ENCODE peak calls at places on chromosomes 4 and X, in seven cellular contexts. One of them, this sample, is unnamed.

GRCh38 chr4:149296503-149296902 is 519.1 kb downstream of the IQCM start:
- DNase-seq in HepG2: no peak
- DNase-seq in SK-N-SH: no peak
- DNase-seq in HCT116: no peak
- DNase-seq in K562: no peak
- DNase-seq in H1: no peak
- DNase-seq in GM12878: no peak
- DNase-seq in this sample: no peak

GRCh38 chrX:155819966-155820491 is 61.1 kb upstream of the VAMP7 start:
- DNase-seq in H1: peak; percentile 56
- DNase-seq in HepG2: peak; percentile 49
- DNase-seq in K562: peak; percentile 80
- DNase-seq in SK-N-SH: peak; percentile 49
- DNase-seq in GM12878: peak; percentile 11
- DNase-seq in HCT116: peak; percentile 75
- DNase-seq in this sample: peak; percentile 85

GRCh38 chrX:79511799-79512198 is 144.7 kb upstream of the ITM2A start:
- DNase-seq in H1: no peak
- DNase-seq in K562: no peak
- DNase-seq in HepG2: no peak
- DNase-seq in GM12878: no peak
- DNase-seq in SK-N-SH: no peak
- DNase-seq in HCT116: no peak
- DNase-seq in this sample: no peak

GRCh38 chr4:117777721-117778120 is 256.6 kb upstream of the NDST3 start:
- DNase-seq in SK-N-SH: no peak
- DNase-seq in HepG2: no peak
- DNase-seq in GM12878: no peak
- DNase-seq in K562: no peak
- DNase-seq in H1: no peak
- DNase-seq in HCT116: no peak
- DNase-seq in this sample: no peak

GRCh38 chr4:169098054-169098896 is 88.2 kb upstream of the CBR4 start:
- DNase-seq in K562: peak; percentile 7
- DNase-seq in SK-N-SH: no peak
- DNase-seq in H1: no peak
- DNase-seq in GM12878: peak; percentile 61
- DNase-seq in HCT116: no peak
- DNase-seq in HepG2: no peak
- DNase-seq in this sample: no peak

GRCh38 chrX:15564981-15565579 is 35.7 kb downstream of the ACE2 start:
- DNase-seq in HepG2: peak; percentile 20
- DNase-seq in GM12878: peak; percentile 9
- DNase-seq in H1: peak; percentile 3
- DNase-seq in K562: peak; percentile 78
- DNase-seq in SK-N-SH: peak; percentile 27
- DNase-seq in HCT116: peak; percentile 53
- DNase-seq in this sample: peak; percentile 7

GRCh38 chrX:142068365-142068764 is 136.7 kb downstream of the MAGEC2 start:
- DNase-seq in GM12878: no peak
- DNase-seq in HepG2: no peak
- DNase-seq in HCT116: no peak
- DNase-seq in K562: no peak
- DNase-seq in SK-N-SH: no peak
- DNase-seq in H1: no peak
- DNase-seq in this sample: no peak

GRCh38 chr4:76955187-76955586 is 5.6 kb downstream of the SEPTIN11 start:
- DNase-seq in HCT116: no peak
- DNase-seq in H1: no peak
- DNase-seq in GM12878: no peak
- DNase-seq in SK-N-SH: no peak
- DNase-seq in HepG2: no peak
- DNase-seq in K562: no peak
- DNase-seq in this sample: no peak

GRCh38 chr4:83708500-83709175 is 172.7 kb downstream of the GPAT3 start:
- DNase-seq in K562: no peak
- DNase-seq in HCT116: no peak
- DNase-seq in GM12878: no peak
- DNase-seq in HepG2: no peak
- DNase-seq in SK-N-SH: no peak
- DNase-seq in H1: peak; percentile 5
- DNase-seq in this sample: no peak

GRCh38 chr4:168852387-168852786 is 157.7 kb downstream of the CBR4 start:
- DNase-seq in K562: no peak
- DNase-seq in H1: no peak
- DNase-seq in HepG2: no peak
- DNase-seq in GM12878: no peak
- DNase-seq in HCT116: no peak
- DNase-seq in SK-N-SH: no peak
- DNase-seq in this sample: no peak

GRCh38 chr4:151584101-151584500 is 175.1 kb downstream of the FHIP1A start:
- DNase-seq in K562: no peak
- DNase-seq in H1: no peak
- DNase-seq in HepG2: no peak
- DNase-seq in GM12878: no peak
- DNase-seq in SK-N-SH: no peak
- DNase-seq in HCT116: no peak
- DNase-seq in this sample: no peak

GRCh38 chr4:127776620-127777019 is 5.5 kb upstream of the HSPA4L start:
- DNase-seq in K562: no peak
- DNase-seq in HCT116: no peak
- DNase-seq in HepG2: peak; percentile 10
- DNase-seq in H1: no peak
- DNase-seq in SK-N-SH: no peak
- DNase-seq in GM12878: no peak
- DNase-seq in this sample: no peak

GRCh38 chr4:133320576-133321170 is 171.6 kb downstream of the PCDH10 start:
- DNase-seq in GM12878: no peak
- DNase-seq in HCT116: peak; percentile 33
- DNase-seq in K562: peak; percentile 25
- DNase-seq in HepG2: peak; percentile 26
- DNase-seq in H1: no peak
- DNase-seq in SK-N-SH: peak; percentile 27
- DNase-seq in this sample: peak; percentile 57

GRCh38 chr4:6906046-6906445 is 3.6 kb upstream of the TBC1D14 start:
- DNase-seq in H1: no peak
- DNase-seq in HCT116: no peak
- DNase-seq in K562: no peak
- DNase-seq in HepG2: no peak
- DNase-seq in SK-N-SH: no peak
- DNase-seq in GM12878: no peak
- DNase-seq in this sample: no peak

GRCh38 chrX:155026727-155027508 is at the start of gene FUNDC2:
- DNase-seq in H1: peak; percentile 46
- DNase-seq in HepG2: peak; percentile 87
- DNase-seq in HCT116: peak; percentile 86
- DNase-seq in SK-N-SH: peak; percentile 91
- DNase-seq in K562: peak; percentile 97
- DNase-seq in GM12878: peak; percentile 80
- DNase-seq in this sample: peak; percentile 95

GRCh38 chr4:65450899-65451298 is 219.4 kb downstream of the EPHA5 start:
- DNase-seq in K562: no peak
- DNase-seq in GM12878: no peak
- DNase-seq in H1: no peak
- DNase-seq in HCT116: no peak
- DNase-seq in SK-N-SH: no peak
- DNase-seq in HepG2: no peak
- DNase-seq in this sample: no peak

GRCh38 chrX:51894697-51895336 is 1.4 kb downstream of the MAGED1 start:
- DNase-seq in SK-N-SH: peak; percentile 46
- DNase-seq in GM12878: no peak
- DNase-seq in HepG2: no peak
- DNase-seq in HCT116: no peak
- DNase-seq in K562: no peak
- DNase-seq in H1: no peak
- DNase-seq in this sample: no peak

GRCh38 chr4:91758487-91758886 is 545.3 kb upstream of the GRID2 start:
- DNase-seq in SK-N-SH: no peak
- DNase-seq in K562: no peak
- DNase-seq in HCT116: peak; percentile 63
- DNase-seq in GM12878: no peak
- DNase-seq in H1: no peak
- DNase-seq in HepG2: no peak
- DNase-seq in this sample: no peak

GRCh38 chr4:53863731-53864130 is 200.7 kb downstream of the CHIC2 start:
- DNase-seq in HepG2: no peak
- DNase-seq in HCT116: no peak
- DNase-seq in H1: no peak
- DNase-seq in K562: no peak
- DNase-seq in GM12878: no peak
- DNase-seq in SK-N-SH: no peak
- DNase-seq in this sample: no peak

GRCh38 chr4:151652841-151653547 is 107.8 kb downstream of the GATB start:
- DNase-seq in SK-N-SH: no peak
- DNase-seq in K562: no peak
- DNase-seq in H1: no peak
- DNase-seq in GM12878: no peak
- DNase-seq in HCT116: no peak
- DNase-seq in HepG2: no peak
- DNase-seq in this sample: no peak

GRCh38 chr4:153571006-153571545 is 104.9 kb downstream of the TMEM131L start:
- DNase-seq in GM12878: no peak
- DNase-seq in K562: no peak
- DNase-seq in HepG2: no peak
- DNase-seq in SK-N-SH: no peak
- DNase-seq in H1: no peak
- DNase-seq in HCT116: no peak
- DNase-seq in this sample: peak; percentile 66
- TF ChIP-seq JUND in GM12878: no peak
- TF ChIP-seq JUND in K562: no peak
- TF ChIP-seq JUND in HepG2: no peak
- TF ChIP-seq JUND in SK-N-SH: no peak
- TF ChIP-seq JUND in H1: no peak
- TF ChIP-seq JUND in HCT116: no peak
- TF ChIP-seq JUND in this sample: no peak

DNA sequence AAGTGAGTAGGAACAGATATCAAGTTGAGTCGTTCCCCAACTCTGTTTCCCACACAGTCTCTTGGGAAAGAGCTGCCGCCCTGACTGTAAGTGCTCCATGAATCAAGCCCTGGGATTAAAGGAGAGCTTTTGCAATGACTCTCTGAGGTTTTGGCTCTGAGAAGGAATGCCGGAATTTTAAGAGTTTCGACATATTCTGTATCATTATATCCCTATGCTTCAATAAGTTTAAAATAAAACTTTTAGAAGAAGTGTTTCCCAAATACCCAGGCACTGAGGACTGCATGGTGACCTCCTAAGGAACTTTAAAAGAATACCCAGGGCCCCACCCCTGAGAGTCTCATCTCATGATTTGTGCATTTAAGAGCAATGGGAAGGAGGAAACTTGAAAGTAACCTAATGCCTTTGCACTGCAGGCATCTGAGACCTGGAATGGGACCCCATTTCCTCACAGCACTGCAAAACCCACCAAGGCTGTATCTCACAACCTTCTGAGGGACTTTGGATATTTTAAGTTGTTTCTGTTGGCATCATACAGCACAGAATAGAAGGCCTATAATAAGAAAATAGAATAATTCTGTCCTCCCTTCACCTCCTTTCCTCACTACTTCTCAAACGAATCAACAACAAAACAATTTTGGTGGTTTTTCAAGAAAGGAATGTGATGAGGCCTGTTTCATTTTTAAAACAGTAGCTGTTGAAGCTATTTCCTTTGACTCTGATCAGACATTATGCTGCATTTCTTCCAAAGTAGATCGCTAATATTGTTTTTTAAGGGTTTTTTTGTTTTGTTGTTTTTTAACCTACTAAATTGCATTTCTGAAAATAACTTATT is 121.2 kb downstream of the GASK1B start:
- DNase-seq in HCT116: no peak
- DNase-seq in H1: no peak
- DNase-seq in SK-N-SH: no peak
- DNase-seq in GM12878: no peak
- DNase-seq in K562: no peak
- DNase-seq in HepG2: no peak
- DNase-seq in this sample: no peak
- TF ChIP-seq JUND in HCT116: no peak
- TF ChIP-seq JUND in H1: no peak
- TF ChIP-seq JUND in SK-N-SH: no peak
- TF ChIP-seq JUND in GM12878: no peak
- TF ChIP-seq JUND in K562: no peak
- TF ChIP-seq JUND in HepG2: no peak
- TF ChIP-seq JUND in this sample: no peak

GRCh38 chr4:176354884-176355283 is 35.1 kb downstream of the SPCS3 start:
- DNase-seq in SK-N-SH: no peak
- DNase-seq in K562: no peak
- DNase-seq in GM12878: no peak
- DNase-seq in HCT116: no peak
- DNase-seq in HepG2: no peak
- DNase-seq in H1: no peak
- DNase-seq in this sample: no peak
- TF ChIP-seq JUND in SK-N-SH: no peak
- TF ChIP-seq JUND in K562: no peak
- TF ChIP-seq JUND in GM12878: no peak
- TF ChIP-seq JUND in HCT116: no peak
- TF ChIP-seq JUND in HepG2: no peak
- TF ChIP-seq JUND in H1: no peak
- TF ChIP-seq JUND in this sample: no peak

DNA sequence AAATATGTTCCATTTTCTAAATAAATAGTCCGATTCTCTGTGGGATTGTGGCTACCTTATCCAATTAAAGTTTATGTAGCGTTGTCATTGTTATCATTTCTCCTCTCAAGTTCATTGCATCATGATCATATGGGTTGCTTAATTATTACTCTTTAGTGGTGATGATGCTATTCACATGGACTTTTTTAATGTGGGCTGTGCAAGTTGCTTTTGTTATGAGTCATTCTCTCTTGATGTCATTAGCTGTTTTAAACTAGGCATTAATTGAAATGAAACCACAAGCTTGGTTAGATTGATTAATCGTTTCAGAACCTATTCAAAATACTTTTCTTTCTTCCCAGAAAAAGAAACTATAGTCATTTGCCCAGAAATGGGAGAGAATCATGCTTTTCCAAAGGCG is 38.2 kb downstream of the NHS start:
- DNase-seq in SK-N-SH: no peak
- DNase-seq in H1: no peak
- DNase-seq in GM12878: no peak
- DNase-seq in HepG2: no peak
- DNase-seq in HCT116: peak; percentile 32
- DNase-seq in K562: no peak
- DNase-seq in this sample: no peak
- TF ChIP-seq JUND in SK-N-SH: no peak
- TF ChIP-seq JUND in H1: no peak
- TF ChIP-seq JUND in GM12878: peak; percentile 46
- TF ChIP-seq JUND in HepG2: no peak
- TF ChIP-seq JUND in HCT116: peak; percentile 79
- TF ChIP-seq JUND in K562: no peak
- TF ChIP-seq JUND in this sample: no peak